ENCODE peak calls at places on chromosome X, in five cellular contexts. O, V, J, D and R are unnamed samples.

GRCh38 chrX:107729558-107730297 is 45.9 kb downstream of the TSC22D3 start:
- DNase-seq in D (peak; percentile 25), O (no peak), V (no peak), J (no peak), R (no peak)

GRCh38 chrX:128973033-128973432 is 550.3 kb downstream of the SMARCA1 start:
- DNase-seq in V (no peak), D (no peak), J (no peak), O (no peak), R (no peak)

GRCh38 chrX:116272328-116272727 is 101.8 kb downstream of the AGTR2 start:
- DNase-seq in J (no peak), O (no peak), V (no peak), D (peak; percentile 11), R (no peak)

GRCh38 chrX:19810809-19811208 is 76.6 kb downstream of the SH3KBP1 start:
- DNase-seq in J (no peak), O (no peak), D (no peak), V (peak; percentile 41), R (no peak)

GRCh38 chrX:107659768-107660167 is 31.5 kb downstream of the PRPS1 start:
- DNase-seq in O (no peak), J (no peak), D (peak; percentile 53), V (no peak), R (no peak)

GRCh38 chrX:72306851-72307645 is 1.3 kb upstream of the CITED1 start:
- DNase-seq in V (peak; percentile 40), O (no peak), J (no peak), D (peak; percentile 70), R (no peak)

GRCh38 chrX:24026403-24026801 is 584 bp downstream of the KLHL15 start:
- DNase-seq in D (peak; percentile 21), V (no peak), O (no peak), J (no peak), R (no peak)

GRCh38 chrX:19785647-19786046 is 101.8 kb downstream of the SH3KBP1 start:
- DNase-seq in D (no peak), V (no peak), O (no peak), J (no peak), R (no peak)

GRCh38 chrX:14528629-14529287 is 578 bp upstream of the GLRA2 start:
- DNase-seq in V (no peak), D (peak; percentile 76), J (no peak), O (no peak), R (peak; percentile 0)

DNA sequence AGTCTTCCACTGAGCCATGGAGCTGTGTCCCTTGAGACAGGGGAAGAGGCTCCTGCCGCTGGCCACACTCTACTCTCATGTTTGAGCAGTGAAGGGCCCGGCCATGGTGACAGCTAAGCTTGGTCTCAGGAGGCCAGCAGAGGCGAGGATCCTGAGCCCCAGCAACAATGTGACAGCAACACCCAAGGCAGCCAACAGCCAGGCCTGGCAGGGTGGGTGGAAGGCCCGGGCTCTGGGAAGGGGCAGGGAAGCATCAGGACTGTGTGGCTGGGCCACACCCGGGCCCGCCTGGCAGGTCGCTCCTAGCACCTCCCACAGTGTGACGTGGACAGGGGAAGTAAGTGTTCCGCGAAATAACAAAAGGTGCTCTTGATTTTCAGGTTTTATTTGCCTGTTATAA is 24.8 kb downstream of the L1CAM start:
- DNase-seq in D (no peak), J (no peak), V (no peak), O (no peak), R (no peak)
- TF ChIP-seq POLR2AphosphoS5 in D (no peak), J (no peak), V (no peak), O (no peak), R (no peak)

DNA sequence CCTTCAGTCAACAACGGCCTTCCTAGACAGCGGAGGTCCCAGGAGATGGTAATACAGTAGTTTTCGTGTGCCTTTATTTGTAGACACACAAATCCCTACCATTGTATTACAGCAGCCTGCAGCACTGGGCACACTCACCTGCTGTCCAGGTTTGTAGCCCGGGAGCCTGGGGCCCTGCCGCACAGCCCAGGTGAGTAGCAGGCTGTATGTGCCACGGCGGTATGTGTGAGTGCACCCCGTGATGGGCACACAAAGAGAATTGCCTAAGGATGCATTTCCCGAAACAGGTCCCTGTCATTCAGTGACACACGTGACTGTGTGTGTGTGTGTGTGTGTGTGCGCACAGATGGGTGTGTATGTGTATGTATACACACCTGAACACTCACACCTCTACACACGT is 8.1 kb upstream of the SLC25A6 start:
- DNase-seq in D (no peak), V (no peak), O (peak; percentile 10), J (no peak), R (no peak)
- TF ChIP-seq POLR2AphosphoS5 in D (no peak), V (no peak), O (no peak), J (no peak), R (no peak)

DNA sequence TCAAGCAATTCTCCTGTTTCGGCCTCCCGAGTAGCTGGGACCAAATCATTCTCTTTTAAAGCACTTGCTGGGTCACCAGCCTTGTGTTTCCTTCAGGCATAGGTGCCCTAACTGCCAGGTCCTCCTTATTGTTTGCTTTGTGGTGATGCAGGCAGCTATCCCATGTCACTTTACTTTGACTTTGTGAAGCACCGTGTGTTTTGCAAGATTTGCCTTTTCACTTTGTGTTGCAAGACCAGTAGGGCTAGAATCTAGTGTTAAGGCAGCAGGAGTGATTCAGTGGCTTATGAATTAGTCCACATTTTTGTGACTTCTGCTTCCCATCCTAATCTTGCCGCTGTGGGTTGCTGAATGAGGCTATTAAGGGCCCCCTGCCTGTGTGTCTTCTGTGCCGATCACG is 20.2 kb downstream of the SYAP1 start:
- DNase-seq in D (no peak), O (no peak), V (peak; percentile 38), J (no peak), R (no peak)
- TF ChIP-seq POLR2AphosphoS5 in D (no peak), O (no peak), V (no peak), J (no peak), R (no peak)

DNA sequence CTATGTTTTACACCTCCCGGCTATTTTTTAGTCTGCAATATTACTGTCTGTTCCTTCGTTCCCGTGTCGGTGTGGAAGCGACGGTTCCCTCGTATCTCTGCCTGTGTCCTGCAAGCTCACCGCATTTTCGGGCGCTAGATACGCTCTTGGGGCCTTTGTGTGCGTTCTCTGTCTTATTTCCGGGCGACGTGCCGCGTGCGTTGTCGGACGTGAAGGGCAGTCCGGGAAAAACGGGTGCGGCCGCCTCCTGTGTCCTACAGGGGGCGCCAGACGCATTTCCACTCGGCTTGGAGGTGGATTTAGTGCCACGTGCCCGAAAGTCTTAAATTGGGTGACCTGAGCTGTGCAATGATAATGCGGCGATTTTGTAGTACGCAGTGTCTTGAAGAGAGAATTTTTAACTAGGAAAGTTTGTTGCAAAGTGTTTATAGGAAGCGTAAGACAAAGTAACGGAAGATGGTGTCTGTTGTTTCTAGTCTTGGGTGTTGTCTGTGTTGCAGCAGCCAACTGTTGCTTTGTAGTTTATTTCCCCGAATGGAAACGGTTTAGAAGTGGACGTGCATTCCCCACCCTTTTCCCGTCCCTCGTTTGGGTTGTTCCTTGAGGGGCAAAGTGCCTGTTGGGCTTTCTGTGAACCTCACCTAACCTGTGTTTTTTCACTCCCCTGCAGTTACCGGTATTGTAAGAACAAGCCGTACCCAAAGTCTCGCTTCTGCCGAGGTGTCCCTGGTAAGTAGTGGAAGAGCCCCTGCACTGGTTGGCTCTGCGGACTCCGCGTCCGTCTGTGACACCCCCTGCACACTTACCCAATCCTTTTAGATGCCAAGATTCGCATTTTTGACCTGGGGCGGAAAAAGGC is 720 bp downstream of the RPL10 start:
- DNase-seq in J (peak; percentile 86), V (peak; percentile 70), O (peak; percentile 94), D (peak; percentile 61), R (no peak)
- TF ChIP-seq POLR2AphosphoS5 in J (no peak), V (peak; percentile 10), O (no peak), D (no peak), R (no peak)

GRCh38 chrX:111339212-111339611 is 68.9 kb upstream of the CAPN6 start:
- DNase-seq in V (no peak), J (no peak), D (no peak), O (no peak), R (no peak)
- TF ChIP-seq POLR2AphosphoS5 in V (no peak), J (no peak), D (no peak), O (no peak), R (no peak)

DNA sequence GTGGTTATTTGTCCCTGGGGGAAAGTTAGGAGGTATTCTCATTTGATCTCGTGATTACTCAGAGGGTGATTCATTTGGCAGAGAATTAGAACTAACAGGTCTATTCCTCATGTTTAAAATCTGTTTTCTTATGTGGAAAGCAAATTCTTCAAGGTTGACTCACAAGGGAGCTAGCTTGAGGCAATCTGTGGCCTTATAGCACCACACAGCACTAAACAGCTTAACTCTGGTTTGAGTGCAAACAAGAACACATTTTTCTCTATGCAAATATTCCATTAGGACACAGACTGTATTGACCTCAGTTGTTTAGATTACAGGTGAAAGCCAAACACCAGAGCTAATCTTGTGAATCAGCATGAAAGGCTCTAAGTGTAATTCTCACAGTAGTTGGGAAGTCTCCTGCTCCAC is 694.4 kb upstream of the POU3F4 start:
- DNase-seq in V (no peak), J (no peak), D (no peak), O (no peak), R (no peak)
- TF ChIP-seq POLR2AphosphoS5 in V (no peak), J (peak; percentile 69), D (no peak), O (no peak), R (no peak)

GRCh38 chrX:32185160-32185559 is 1026.2 kb downstream of the DMD start:
- DNase-seq in V (no peak), O (no peak), J (no peak), D (no peak), R (no peak)

GRCh38 chrX:32183066-32183465 is 1028.3 kb downstream of the DMD start:
- DNase-seq in D (no peak), V (no peak), O (no peak), J (no peak), R (no peak)
- TF ChIP-seq POLR2AphosphoS5 in D (no peak), V (no peak), O (no peak), J (no peak), R (no peak)